ENCODE peak calls at places on chromosomes 12 and 14, in ten cellular contexts. D is T-cell; Y is effector memory CD8-positive, alpha-beta T cell; R is HS-27A; E is stimulated activated CD4-positive, alpha-beta T cell treated with anti-CD3 and anti-CD28 coated beads, Interleukin-4, amount 100 ng/mL, for 1 hour; U is T-helper 2 cell; X is iPS-NIHi11; Q is skeletal muscle cell; G is endothelial cell; S is hepatic stellate cell. A is an unnamed sample.

GRCh38 chr12:52261211-52261484 is 13.3 kb upstream of the KRT86 start:
- DNase-seq in D (no peak), Y (no peak), R (no peak), E (no peak), U (no peak), X (no peak), Q (no peak), G (no peak), S (no peak), A (no peak)

GRCh38 chr14:69637503-69638030 is 26.2 kb downstream of the SUSD6 start:
- DNase-seq in D (no peak), Y (no peak), R (no peak), E (no peak), U (no peak), X (no peak), Q (no peak), G (no peak), S (no peak), A (no peak)

GRCh38 chr12:96220902-96221301 is 26.7 kb downstream of the ELK3 start:
- DNase-seq in D (no peak), Y (no peak), R (no peak), E (no peak), U (no peak), X (no peak), Q (no peak), G (no peak), S (no peak), A (no peak)

GRCh38 chr14:99881011-99881410 is 87.8 kb downstream of the EML1 start:
- DNase-seq in D (no peak), Y (no peak), R (no peak), E (no peak), U (no peak), X (no peak), Q (no peak), G (no peak), S (no peak), A (no peak)

GRCh38 chr14:65421201-65421981 is 8.9 kb downstream of the FUT8 start:
- DNase-seq in D (no peak), Y (no peak), R (no peak), E (no peak), U (no peak), X (no peak), Q (no peak), G (no peak), S (peak), A (no peak)

GRCh38 chr12:102120886-102121285 is 903 bp downstream of the PARPBP start:
- DNase-seq in D (no peak), Y (no peak), R (peak), E (no peak), U (no peak), X (peak), Q (no peak), G (peak), S (peak), A (no peak)

GRCh38 chr12:116318738-116319050 is 41.2 kb upstream of the MED13L start:
- DNase-seq in D (no peak), Y (no peak), R (no peak), E (no peak), U (no peak), X (peak), Q (no peak), G (no peak), S (no peak), A (no peak)

GRCh38 chr12:20000229-20000869 is 368.0 kb upstream of the PDE3A start:
- DNase-seq in D (no peak), Y (no peak), R (no peak), E (no peak), U (no peak), X (no peak), Q (no peak), G (no peak), S (no peak), A (no peak)

GRCh38 chr14:71693373-71693772 is 238.9 kb upstream of the RGS6 start:
- DNase-seq in D (no peak), Y (no peak), R (no peak), E (no peak), U (no peak), X (no peak), Q (peak), G (no peak), S (peak), A (no peak)